ENCODE peak calls at places on chromosomes 16 and 17, in four cellular contexts. G, K, E and R are unnamed samples.

GRCh38 chr16:15971435-15971805 is 22.0 kb downstream of the ABCC1 start:
- DNase-seq in G (no peak), K (no peak), E (no peak), R (no peak)

GRCh38 chr16:7765079-7765550 is 432.5 kb downstream of the RBFOX1 start:
- DNase-seq in G (no peak), K (no peak), E (no peak), R (no peak)

GRCh38 chr16:28863929-28864886 is 565 bp downstream of the SH2B1 start:
- DNase-seq in G (no peak), K (no peak), E (peak), R (no peak)

GRCh38 chr16:65531475-65531874 is 409.6 kb upstream of the CDH11 start:
- DNase-seq in G (no peak), K (no peak), E (no peak), R (no peak)

GRCh38 chr17:41538565-41538991 is 10.5 kb upstream of the KRT19 start:
- DNase-seq in G (no peak), K (no peak), E (no peak), R (no peak)

GRCh38 chr16:3038256-3038655 is 1.5 kb upstream of the BICDL2 start:
- DNase-seq in G (no peak), K (peak), E (no peak), R (no peak)

GRCh38 chr17:28738680-28739384 is 5.0 kb upstream of the TRAF4 start:
- DNase-seq in G (peak), K (no peak), E (peak), R (peak)

GRCh38 chr16:78277374-78277773 is 177.9 kb downstream of the WWOX start:
- DNase-seq in G (no peak), K (no peak), E (no peak), R (no peak)

GRCh38 chr17:31609331-31609730 is 217.9 kb downstream of the RAB11FIP4 start:
- DNase-seq in G (no peak), K (no peak), E (no peak), R (no peak)

GRCh38 chr17:2797632-2798031 is 1.4 kb downstream of the RAP1GAP2 start:
- DNase-seq in G (no peak), K (no peak), E (no peak), R (no peak)

GRCh38 chr17:75837899-75838298 is 6.3 kb downstream of the UNC13D start:
- DNase-seq in G (no peak), K (no peak), E (no peak), R (no peak)

GRCh38 chr16:16003719-16004313 is 54.4 kb downstream of the ABCC1 start:
- DNase-seq in G (no peak), K (no peak), E (no peak), R (no peak)

GRCh38 chr17:37541880-37542675 is 52.4 kb downstream of the DUSP14 start:
- DNase-seq in G (no peak), K (no peak), E (no peak), R (no peak)

GRCh38 chr16:27324851-27325301 is 11.1 kb downstream of the IL4R start:
- DNase-seq in G (no peak), K (no peak), E (no peak), R (no peak)